ENCODE peak calls at places on chromosomes 16 and 17, in nine cellular contexts. One of them, this sample, is unnamed.

GRCh38 chr17:32755045-32755805 is 121.7 kb downstream of the MYO1D start:
- DNase-seq in A549: peak; percentile 55
- DNase-seq in stomach: no peak
- DNase-seq in HepG2: peak; percentile 69
- DNase-seq in transverse colon: no peak
- DNase-seq in ovary: no peak
- DNase-seq in SK-N-SH: peak; percentile 66
- DNase-seq in K562: peak; percentile 51
- DNase-seq in H1: no peak
- DNase-seq in this sample: no peak

GRCh38 chr16:27617678-27618077 is 67.7 kb downstream of the KATNIP start:
- DNase-seq in A549: no peak
- DNase-seq in stomach: no peak
- DNase-seq in HepG2: no peak
- DNase-seq in transverse colon: no peak
- DNase-seq in ovary: no peak
- DNase-seq in SK-N-SH: no peak
- DNase-seq in K562: no peak
- DNase-seq in H1: no peak
- DNase-seq in this sample: no peak

GRCh38 chr17:37605081-37605480 is 4.1 kb downstream of the SYNRG start:
- DNase-seq in A549: no peak
- DNase-seq in stomach: no peak
- DNase-seq in HepG2: no peak
- DNase-seq in transverse colon: no peak
- DNase-seq in ovary: no peak
- DNase-seq in SK-N-SH: no peak
- DNase-seq in K562: no peak
- DNase-seq in H1: no peak
- DNase-seq in this sample: no peak

GRCh38 chr16:85829266-85829665 is 29.8 kb downstream of the COX4I1 start:
- DNase-seq in A549: no peak
- DNase-seq in stomach: no peak
- DNase-seq in HepG2: no peak
- DNase-seq in transverse colon: no peak
- DNase-seq in ovary: no peak
- DNase-seq in SK-N-SH: no peak
- DNase-seq in K562: no peak
- DNase-seq in H1: no peak
- DNase-seq in this sample: no peak

GRCh38 chr17:55037828-55038227 is 69.3 kb downstream of the STXBP4 start:
- DNase-seq in A549: no peak
- DNase-seq in stomach: no peak
- DNase-seq in HepG2: no peak
- DNase-seq in transverse colon: no peak
- DNase-seq in ovary: no peak
- DNase-seq in SK-N-SH: no peak
- DNase-seq in K562: no peak
- DNase-seq in H1: no peak
- DNase-seq in this sample: no peak

GRCh38 chr17:6648181-6648580 is 3.2 kb downstream of the MED31 start:
- DNase-seq in A549: peak; percentile 76
- DNase-seq in stomach: no peak
- DNase-seq in HepG2: peak; percentile 41
- DNase-seq in transverse colon: no peak
- DNase-seq in ovary: no peak
- DNase-seq in SK-N-SH: no peak
- DNase-seq in K562: no peak
- DNase-seq in H1: no peak
- DNase-seq in this sample: no peak

GRCh38 chr17:78258323-78259229 is 27.1 kb downstream of the TMEM235 start:
- DNase-seq in A549: no peak
- DNase-seq in stomach: peak; percentile 63
- DNase-seq in HepG2: peak; percentile 36
- DNase-seq in transverse colon: no peak
- DNase-seq in ovary: no peak
- DNase-seq in SK-N-SH: peak; percentile 96
- DNase-seq in K562: peak; percentile 93
- DNase-seq in H1: no peak
- DNase-seq in this sample: no peak

GRCh38 chr17:20908373-20909273 is 134.2 kb downstream of the USP22 start:
- DNase-seq in A549: peak; percentile 92
- DNase-seq in stomach: peak; percentile 84
- DNase-seq in HepG2: peak; percentile 13
- DNase-seq in transverse colon: peak; percentile 88
- DNase-seq in ovary: peak; percentile 83
- DNase-seq in SK-N-SH: peak; percentile 98
- DNase-seq in K562: peak; percentile 84
- DNase-seq in H1: peak; percentile 82
- DNase-seq in this sample: peak; percentile 94

GRCh38 chr17:77372444-77373297 is 231.9 kb downstream of the SEC14L1 start:
- DNase-seq in A549: no peak
- DNase-seq in stomach: peak; percentile 76
- DNase-seq in HepG2: peak; percentile 94
- DNase-seq in transverse colon: peak; percentile 81
- DNase-seq in ovary: peak; percentile 87
- DNase-seq in SK-N-SH: peak; percentile 98
- DNase-seq in K562: peak; percentile 89
- DNase-seq in H1: peak; percentile 59
- DNase-seq in this sample: peak; percentile 95

GRCh38 chr16:17293813-17294558 is 176.8 kb downstream of the XYLT1 start:
- DNase-seq in A549: no peak
- DNase-seq in stomach: no peak
- DNase-seq in HepG2: no peak
- DNase-seq in transverse colon: no peak
- DNase-seq in ovary: no peak
- DNase-seq in SK-N-SH: no peak
- DNase-seq in K562: no peak
- DNase-seq in H1: no peak
- DNase-seq in this sample: no peak

GRCh38 chr16:67447508-67448076 is 16.7 kb downstream of the HSD11B2 start:
- DNase-seq in A549: peak; percentile 77
- DNase-seq in stomach: peak; percentile 63
- DNase-seq in HepG2: peak; percentile 49
- DNase-seq in transverse colon: peak; percentile 78
- DNase-seq in ovary: peak; percentile 71
- DNase-seq in SK-N-SH: peak; percentile 70
- DNase-seq in K562: peak; percentile 65
- DNase-seq in H1: no peak
- DNase-seq in this sample: peak; percentile 79

GRCh38 chr16:13521356-13521755 is 398.6 kb upstream of the ERCC4 start:
- DNase-seq in A549: no peak
- DNase-seq in stomach: no peak
- DNase-seq in HepG2: no peak
- DNase-seq in transverse colon: no peak
- DNase-seq in ovary: no peak
- DNase-seq in SK-N-SH: no peak
- DNase-seq in K562: no peak
- DNase-seq in H1: peak; percentile 38
- DNase-seq in this sample: no peak

GRCh38 chr16:22681551-22681880 is 132.4 kb upstream of the HS3ST2 start:
- DNase-seq in A549: no peak
- DNase-seq in stomach: no peak
- DNase-seq in HepG2: no peak
- DNase-seq in transverse colon: no peak
- DNase-seq in ovary: no peak
- DNase-seq in SK-N-SH: no peak
- DNase-seq in K562: no peak
- DNase-seq in H1: no peak
- DNase-seq in this sample: no peak

GRCh38 chr17:40794466-40794865 is 5.3 kb downstream of the KRT28 start:
- DNase-seq in A549: no peak
- DNase-seq in stomach: no peak
- DNase-seq in HepG2: no peak
- DNase-seq in transverse colon: no peak
- DNase-seq in ovary: no peak
- DNase-seq in SK-N-SH: no peak
- DNase-seq in K562: no peak
- DNase-seq in H1: no peak
- DNase-seq in this sample: no peak

GRCh38 chr16:47446431-47446830 is 14.4 kb downstream of the ITFG1 start:
- DNase-seq in A549: no peak
- DNase-seq in stomach: no peak
- DNase-seq in HepG2: no peak
- DNase-seq in transverse colon: no peak
- DNase-seq in ovary: no peak
- DNase-seq in SK-N-SH: no peak
- DNase-seq in K562: no peak
- DNase-seq in H1: no peak
- DNase-seq in this sample: no peak

GRCh38 chr17:47652570-47652969 is 2.9 kb downstream of the KPNB1 start:
- DNase-seq in A549: no peak
- DNase-seq in stomach: no peak
- DNase-seq in HepG2: no peak
- DNase-seq in transverse colon: no peak
- DNase-seq in ovary: no peak
- DNase-seq in SK-N-SH: no peak
- DNase-seq in K562: no peak
- DNase-seq in H1: no peak
- DNase-seq in this sample: no peak

GRCh38 chr17:29622337-29623282 is at the start of gene CORO6:
- DNase-seq in A549: peak; percentile 75
- DNase-seq in stomach: peak; percentile 60
- DNase-seq in HepG2: no peak
- DNase-seq in transverse colon: peak; percentile 47
- DNase-seq in ovary: peak; percentile 62
- DNase-seq in SK-N-SH: peak; percentile 95
- DNase-seq in K562: peak; percentile 80
- DNase-seq in H1: no peak
- DNase-seq in this sample: peak; percentile 83
- H3K27ac ChIP-seq in A549: peak within 1 kb of the TSS; percentile 56
- H3K27ac ChIP-seq in stomach: peak within 1 kb of the TSS; percentile 64
- H3K27ac ChIP-seq in HepG2: no peak within 1 kb of the TSS
- H3K27ac ChIP-seq in transverse colon: peak within 1 kb of the TSS; percentile 77
- H3K27ac ChIP-seq in ovary: no peak within 1 kb of the TSS
- H3K27ac ChIP-seq in SK-N-SH: peak within 1 kb of the TSS; percentile 87
- H3K27ac ChIP-seq in K562: peak within 1 kb of the TSS; percentile 45
- H3K27ac ChIP-seq in H1: peak within 1 kb of the TSS; percentile 72
- H3K27ac ChIP-seq in this sample: peak within 1 kb of the TSS; percentile 77

GRCh38 chr17:3569534-3570137 is 12.0 kb upstream of the TRPV3 start:
- DNase-seq in A549: no peak
- DNase-seq in stomach: no peak
- DNase-seq in HepG2: no peak
- DNase-seq in transverse colon: no peak
- DNase-seq in ovary: no peak
- DNase-seq in SK-N-SH: no peak
- DNase-seq in K562: no peak
- DNase-seq in H1: no peak
- DNase-seq in this sample: no peak
- TF ChIP-seq EP300 in A549: no peak
- TF ChIP-seq EP300 in stomach: no peak
- TF ChIP-seq EP300 in HepG2: no peak
- TF ChIP-seq EP300 in transverse colon: no peak
- TF ChIP-seq EP300 in ovary: no peak
- TF ChIP-seq EP300 in SK-N-SH: no peak
- TF ChIP-seq EP300 in K562: no peak
- TF ChIP-seq EP300 in H1: no peak
- TF ChIP-seq EP300 in this sample: no peak

GRCh38 chr16:64132686-64133085 is 989.2 kb downstream of the CDH11 start:
- DNase-seq in A549: no peak
- DNase-seq in stomach: no peak
- DNase-seq in HepG2: no peak
- DNase-seq in transverse colon: no peak
- DNase-seq in ovary: no peak
- DNase-seq in SK-N-SH: no peak
- DNase-seq in K562: no peak
- DNase-seq in H1: no peak
- DNase-seq in this sample: no peak
- H3K4me3 ChIP-seq in A549: no peak overlapping the region
- H3K4me3 ChIP-seq in stomach: no peak overlapping the region
- H3K4me3 ChIP-seq in HepG2: no peak overlapping the region
- H3K4me3 ChIP-seq in transverse colon: no peak overlapping the region
- H3K4me3 ChIP-seq in ovary: no peak overlapping the region
- H3K4me3 ChIP-seq in SK-N-SH: no peak overlapping the region
- H3K4me3 ChIP-seq in K562: no peak overlapping the region
- H3K4me3 ChIP-seq in H1: no peak overlapping the region
- H3K4me3 ChIP-seq in this sample: no peak overlapping the region

DNA sequence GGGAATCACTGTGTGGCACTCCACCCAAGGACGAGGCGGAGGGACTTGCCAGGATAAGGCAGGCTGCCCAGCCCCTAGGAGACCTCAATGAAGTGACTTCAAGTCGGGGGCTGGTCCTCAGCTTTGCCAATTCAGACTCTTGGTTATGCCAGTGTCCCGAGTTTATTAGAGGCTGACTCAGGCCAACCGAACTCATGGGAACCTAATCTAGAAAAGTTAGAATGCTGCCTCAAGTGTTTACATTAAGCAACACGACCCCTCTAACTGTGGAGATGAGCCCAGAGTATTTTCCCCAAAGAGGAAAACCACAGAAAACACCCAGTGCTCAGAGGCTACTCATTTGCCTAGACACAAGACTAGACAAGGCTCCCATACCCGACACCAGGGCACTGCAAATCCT is 1.1 kb upstream of the TEKT3 start:
- DNase-seq in A549: no peak
- DNase-seq in stomach: no peak
- DNase-seq in HepG2: no peak
- DNase-seq in transverse colon: no peak
- DNase-seq in ovary: no peak
- DNase-seq in SK-N-SH: no peak
- DNase-seq in K562: no peak
- DNase-seq in H1: no peak
- DNase-seq in this sample: no peak
- H3K27ac ChIP-seq in A549: no peak overlapping the region
- H3K27ac ChIP-seq in stomach: no peak overlapping the region
- H3K27ac ChIP-seq in HepG2: no peak overlapping the region
- H3K27ac ChIP-seq in transverse colon: no peak overlapping the region
- H3K27ac ChIP-seq in ovary: no peak overlapping the region
- H3K27ac ChIP-seq in SK-N-SH: no peak overlapping the region
- H3K27ac ChIP-seq in K562: no peak overlapping the region
- H3K27ac ChIP-seq in H1: no peak overlapping the region
- H3K27ac ChIP-seq in this sample: no peak overlapping the region

GRCh38 chr17:31155208-31155810 is 60.5 kb downstream of the NF1 start:
- DNase-seq in A549: no peak
- DNase-seq in stomach: no peak
- DNase-seq in HepG2: no peak
- DNase-seq in transverse colon: no peak
- DNase-seq in ovary: no peak
- DNase-seq in SK-N-SH: no peak
- DNase-seq in K562: no peak
- DNase-seq in H1: no peak
- DNase-seq in this sample: no peak
- TF ChIP-seq EP300 in A549: no peak
- TF ChIP-seq EP300 in stomach: no peak
- TF ChIP-seq EP300 in HepG2: no peak
- TF ChIP-seq EP300 in transverse colon: no peak
- TF ChIP-seq EP300 in ovary: no peak
- TF ChIP-seq EP300 in SK-N-SH: peak; percentile 25
- TF ChIP-seq EP300 in K562: no peak
- TF ChIP-seq EP300 in H1: no peak
- TF ChIP-seq EP300 in this sample: no peak

This sample was measured in sigmoid colon.